ENCODE peak calls at places on chromosome 13, in four cellular contexts. Y is left lung, J is Caki2, P is NCI-H1105. C is an unnamed sample.

GRCh38 chr13:27043013-27043412 is 128.6 kb downstream of the USP12 start:
- DNase-seq in Y (no peak), J (peak), P (no peak), C (peak)

GRCh38 chr13:29922281-29922821 is 71.9 kb upstream of the UBL3 start:
- DNase-seq in Y (no peak), J (peak), P (no peak), C (no peak)

GRCh38 chr13:37138169-37138568 is 32.7 kb upstream of the CSNK1A1L start:
- DNase-seq in Y (no peak), J (no peak), P (no peak), C (no peak)

GRCh38 chr13:42398542-42398941 is 126.6 kb downstream of the AKAP11 start:
- DNase-seq in Y (no peak), J (no peak), P (no peak), C (no peak)

GRCh38 chr13:106103779-106104178 is 431.7 kb downstream of the EFNB2 start:
- DNase-seq in Y (no peak), J (no peak), P (no peak), C (no peak)

GRCh38 chr13:70544706-70545105 is 436.5 kb upstream of the KLHL1 start:
- DNase-seq in Y (no peak), J (no peak), P (no peak), C (no peak)

GRCh38 chr13:66021846-66022245 is 1208.3 kb downstream of the PCDH9 start:
- DNase-seq in Y (no peak), J (no peak), P (no peak), C (no peak)

GRCh38 chr13:97934590-97934989 is 18.9 kb upstream of the IPO5 start:
- DNase-seq in Y (no peak), J (no peak), P (no peak), C (no peak)

GRCh38 chr13:37109080-37109678 is 3.7 kb upstream of the CSNK1A1L start:
- DNase-seq in Y (no peak), J (peak), P (no peak), C (no peak)

GRCh38 chr13:85536706-85537105 is 262.5 kb downstream of the SLITRK6 start:
- DNase-seq in Y (no peak), J (no peak), P (no peak), C (no peak)

C was measured in stomach.